ENCODE peak calls at places on chromosomes 12 and 14, in four cellular contexts. One of them, this sample, is unnamed.

GRCh38 chr12:85642810-85643209 is 193.4 kb downstream of the RASSF9 start:
- DNase-seq in WTC11: no peak
- DNase-seq in GM12878: no peak
- DNase-seq in SK-N-SH: no peak
- DNase-seq in this sample: no peak

GRCh38 chr12:132191715-132192553 is 47.7 kb downstream of the NOC4L start:
- DNase-seq in WTC11: no peak
- DNase-seq in GM12878: no peak
- DNase-seq in SK-N-SH: peak
- DNase-seq in this sample: no peak

GRCh38 chr12:10941369-10941768 is 2.3 kb upstream of the TAS2R14 start:
- DNase-seq in WTC11: no peak
- DNase-seq in GM12878: no peak
- DNase-seq in SK-N-SH: no peak
- DNase-seq in this sample: no peak

GRCh38 chr14:69153848-69154208 is 909 bp upstream of the DCAF5 start:
- DNase-seq in WTC11: no peak
- DNase-seq in GM12878: no peak
- DNase-seq in SK-N-SH: peak
- DNase-seq in this sample: no peak

GRCh38 chr12:1527789-1528188 is 66.6 kb downstream of the FBXL14 start:
- DNase-seq in WTC11: no peak
- DNase-seq in GM12878: no peak
- DNase-seq in SK-N-SH: no peak
- DNase-seq in this sample: no peak

GRCh38 chr12:8549381-8549780 is 8.7 kb upstream of the CLEC4E start:
- DNase-seq in WTC11: no peak
- DNase-seq in GM12878: no peak
- DNase-seq in SK-N-SH: no peak
- DNase-seq in this sample: no peak

GRCh38 chr14:86574026-86574777 is 1044.3 kb downstream of the FLRT2 start:
- DNase-seq in WTC11: no peak
- DNase-seq in GM12878: no peak
- DNase-seq in SK-N-SH: no peak
- DNase-seq in this sample: no peak

GRCh38 chr12:77493769-77494168 is 336.9 kb upstream of the NAV3 start:
- DNase-seq in WTC11: no peak
- DNase-seq in GM12878: no peak
- DNase-seq in SK-N-SH: no peak
- DNase-seq in this sample: no peak

GRCh38 chr12:29317556-29318363 is 63.2 kb downstream of the ERGIC2 start:
- DNase-seq in WTC11: peak
- DNase-seq in GM12878: peak
- DNase-seq in SK-N-SH: peak
- DNase-seq in this sample: peak

GRCh38 chr12:101935769-101936741 is 58.7 kb downstream of the DRAM1 start:
- DNase-seq in WTC11: no peak
- DNase-seq in GM12878: peak
- DNase-seq in SK-N-SH: no peak
- DNase-seq in this sample: peak

GRCh38 chr12:74415633-74416032 is 122.0 kb upstream of the ATXN7L3B start:
- DNase-seq in WTC11: no peak
- DNase-seq in GM12878: no peak
- DNase-seq in SK-N-SH: peak
- DNase-seq in this sample: peak

GRCh38 chr12:23204933-23205778 is 580.2 kb downstream of the ETNK1 start:
- DNase-seq in WTC11: no peak
- DNase-seq in GM12878: peak
- DNase-seq in SK-N-SH: peak
- DNase-seq in this sample: peak

GRCh38 chr14:60618200-60618599 is 31.1 kb downstream of the SIX1 start:
- DNase-seq in WTC11: no peak
- DNase-seq in GM12878: no peak
- DNase-seq in SK-N-SH: no peak
- DNase-seq in this sample: no peak

GRCh38 chr12:125579916-125580315 is 514.7 kb downstream of the AACS start:
- DNase-seq in WTC11: no peak
- DNase-seq in GM12878: no peak
- DNase-seq in SK-N-SH: no peak
- DNase-seq in this sample: no peak

GRCh38 chr14:103158688-103159087 is 35.4 kb downstream of the TNFAIP2 start:
- DNase-seq in WTC11: no peak
- DNase-seq in GM12878: no peak
- DNase-seq in SK-N-SH: no peak
- DNase-seq in this sample: no peak

GRCh38 chr12:127241056-127241830 is 1025.7 kb upstream of the TMEM132C start:
- DNase-seq in WTC11: no peak
- DNase-seq in GM12878: no peak
- DNase-seq in SK-N-SH: no peak
- DNase-seq in this sample: no peak

GRCh38 chr14:75578786-75579781 is 664 bp downstream of the FLVCR2 start:
- DNase-seq in WTC11: peak
- DNase-seq in GM12878: no peak
- DNase-seq in SK-N-SH: no peak
- DNase-seq in this sample: no peak

GRCh38 chr12:64583395-64584172 is 26.7 kb upstream of the RASSF3 start:
- DNase-seq in WTC11: no peak
- DNase-seq in GM12878: no peak
- DNase-seq in SK-N-SH: peak
- DNase-seq in this sample: no peak

GRCh38 chr14:55914771-55915170 is 203.4 kb upstream of the PELI2 start:
- DNase-seq in WTC11: no peak
- DNase-seq in GM12878: no peak
- DNase-seq in SK-N-SH: no peak
- DNase-seq in this sample: no peak

GRCh38 chr12:11711675-11712327 is 62.3 kb downstream of the ETV6 start:
- DNase-seq in WTC11: no peak
- DNase-seq in GM12878: no peak
- DNase-seq in SK-N-SH: no peak
- DNase-seq in this sample: no peak

GRCh38 chr14:92867246-92867925 is 55.6 kb upstream of the CHGA start:
- DNase-seq in WTC11: no peak
- DNase-seq in GM12878: no peak
- DNase-seq in SK-N-SH: no peak
- DNase-seq in this sample: no peak

GRCh38 chr14:103594265-103594664 is 31.5 kb downstream of the COA8 start:
- DNase-seq in WTC11: peak
- DNase-seq in GM12878: no peak
- DNase-seq in SK-N-SH: no peak
- DNase-seq in this sample: no peak

GRCh38 chr12:52022841-52023181 is 16.1 kb downstream of the TAMALIN start:
- DNase-seq in WTC11: peak
- DNase-seq in GM12878: no peak
- DNase-seq in SK-N-SH: peak
- DNase-seq in this sample: peak

GRCh38 chr12:78128236-78128635 is 297.5 kb downstream of the NAV3 start:
- DNase-seq in WTC11: no peak
- DNase-seq in GM12878: no peak
- DNase-seq in SK-N-SH: no peak
- DNase-seq in this sample: no peak

GRCh38 chr12:108855284-108856169 is 1.9 kb downstream of the SSH1 start:
- DNase-seq in WTC11: no peak
- DNase-seq in GM12878: no peak
- DNase-seq in SK-N-SH: no peak
- DNase-seq in this sample: peak

DNA sequence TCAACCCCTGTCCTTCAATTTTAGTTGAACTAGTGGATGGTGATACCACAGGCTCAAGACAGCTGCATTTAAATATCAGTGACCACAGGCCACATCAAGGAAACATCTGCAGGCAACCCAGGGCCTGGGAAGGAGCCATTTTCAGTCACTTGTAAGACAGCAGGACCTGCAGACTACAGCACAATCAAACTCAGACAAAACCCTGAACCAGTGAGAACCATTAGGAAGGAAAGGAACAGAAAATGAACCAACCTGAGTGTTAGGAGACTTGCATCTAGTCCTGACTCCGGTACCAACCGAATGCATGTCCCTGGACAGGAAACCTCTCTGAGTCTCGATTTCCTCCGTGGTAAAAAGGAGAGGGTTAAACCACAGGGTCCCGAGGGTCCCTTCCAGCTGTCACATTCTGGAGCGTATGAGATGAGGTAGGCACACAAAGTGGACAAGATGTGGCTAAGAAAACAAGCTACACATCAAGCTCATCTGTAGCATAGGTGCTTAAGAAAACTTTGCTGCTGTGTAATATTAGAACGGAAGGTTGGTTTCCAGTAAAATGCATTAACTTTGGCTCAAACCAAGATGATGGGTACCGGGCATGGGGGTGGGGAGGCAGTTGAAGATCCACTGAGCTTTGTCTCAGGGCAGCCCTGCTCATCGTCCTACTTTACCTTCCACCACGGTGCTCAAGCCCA is 1.6 kb upstream of the CDKN1B start:
- DNase-seq in WTC11: no peak
- DNase-seq in GM12878: no peak
- DNase-seq in SK-N-SH: no peak
- DNase-seq in this sample: no peak
- TF ChIP-seq USF1 in WTC11: no peak
- TF ChIP-seq USF1 in GM12878: no peak
- TF ChIP-seq USF1 in SK-N-SH: no peak
- TF ChIP-seq USF1 in this sample: no peak

DNA sequence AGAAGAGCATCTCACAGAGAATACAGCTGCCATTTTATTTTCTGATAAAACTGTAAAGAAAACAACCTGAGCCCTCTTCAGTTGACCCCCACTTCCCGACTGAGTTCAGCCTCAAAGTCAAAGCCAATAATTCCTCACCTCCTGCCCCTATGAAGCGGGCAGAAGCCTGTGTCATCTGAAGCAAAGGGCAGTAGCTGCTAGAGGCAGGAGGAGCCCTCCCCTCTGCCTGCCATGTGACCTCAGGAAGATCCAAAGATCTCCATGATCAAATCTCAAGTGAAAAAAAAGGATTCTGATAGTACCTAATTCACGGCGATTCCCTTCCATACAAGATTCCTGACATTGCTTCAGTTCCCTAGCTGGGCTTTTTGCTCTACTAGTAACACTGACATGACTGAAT is 223.1 kb upstream of the CAND1 start:
- DNase-seq in WTC11: no peak
- DNase-seq in GM12878: no peak
- DNase-seq in SK-N-SH: no peak
- DNase-seq in this sample: no peak
- TF ChIP-seq USF1 in WTC11: peak
- TF ChIP-seq USF1 in GM12878: no peak
- TF ChIP-seq USF1 in SK-N-SH: no peak
- TF ChIP-seq USF1 in this sample: no peak

DNA sequence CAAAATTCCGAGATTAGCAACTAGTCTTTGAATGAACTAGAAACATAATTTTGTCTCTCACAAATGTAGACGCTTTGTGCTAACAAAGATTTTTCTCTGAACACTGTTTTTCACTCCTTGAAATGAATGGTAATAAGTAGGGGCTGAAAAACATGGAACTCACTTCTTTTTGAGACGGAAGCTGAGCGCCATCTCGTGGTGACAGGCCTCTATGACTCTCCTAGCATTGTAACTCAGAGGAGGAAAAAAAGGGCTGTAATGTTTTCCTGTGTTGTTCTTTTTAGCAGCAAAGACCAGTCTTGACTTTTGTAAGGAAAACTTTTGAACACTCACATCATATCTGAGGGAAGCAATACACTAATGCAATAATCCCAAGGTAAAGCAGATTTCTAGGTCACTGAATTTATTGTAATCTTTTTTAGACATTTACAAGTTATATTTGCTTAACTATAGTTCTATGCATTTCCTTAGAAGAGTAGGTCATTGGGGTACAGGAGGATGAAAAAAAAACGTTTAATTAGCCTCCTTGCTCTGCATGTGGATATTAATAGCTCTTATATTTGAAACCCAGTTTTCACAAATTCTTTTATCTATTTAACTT is 157.3 kb upstream of the FOXG1 start:
- DNase-seq in WTC11: peak
- DNase-seq in GM12878: no peak
- DNase-seq in SK-N-SH: peak
- DNase-seq in this sample: peak
- TF ChIP-seq USF1 in WTC11: no peak
- TF ChIP-seq USF1 in GM12878: no peak
- TF ChIP-seq USF1 in SK-N-SH: no peak
- TF ChIP-seq USF1 in this sample: no peak

GRCh38 chr14:53596845-53597525 is 359.6 kb downstream of the BMP4 start:
- DNase-seq in WTC11: no peak
- DNase-seq in GM12878: no peak
- DNase-seq in SK-N-SH: no peak
- DNase-seq in this sample: no peak
- TF ChIP-seq USF1 in WTC11: no peak
- TF ChIP-seq USF1 in GM12878: no peak
- TF ChIP-seq USF1 in SK-N-SH: no peak
- TF ChIP-seq USF1 in this sample: no peak

GRCh38 chr14:20934148-20934762 is 21.0 kb upstream of the RNASE2 start:
- DNase-seq in WTC11: peak
- DNase-seq in GM12878: no peak
- DNase-seq in SK-N-SH: peak
- DNase-seq in this sample: peak
- TF ChIP-seq USF1 in WTC11: no peak
- TF ChIP-seq USF1 in GM12878: no peak
- TF ChIP-seq USF1 in SK-N-SH: no peak
- TF ChIP-seq USF1 in this sample: no peak

DNA sequence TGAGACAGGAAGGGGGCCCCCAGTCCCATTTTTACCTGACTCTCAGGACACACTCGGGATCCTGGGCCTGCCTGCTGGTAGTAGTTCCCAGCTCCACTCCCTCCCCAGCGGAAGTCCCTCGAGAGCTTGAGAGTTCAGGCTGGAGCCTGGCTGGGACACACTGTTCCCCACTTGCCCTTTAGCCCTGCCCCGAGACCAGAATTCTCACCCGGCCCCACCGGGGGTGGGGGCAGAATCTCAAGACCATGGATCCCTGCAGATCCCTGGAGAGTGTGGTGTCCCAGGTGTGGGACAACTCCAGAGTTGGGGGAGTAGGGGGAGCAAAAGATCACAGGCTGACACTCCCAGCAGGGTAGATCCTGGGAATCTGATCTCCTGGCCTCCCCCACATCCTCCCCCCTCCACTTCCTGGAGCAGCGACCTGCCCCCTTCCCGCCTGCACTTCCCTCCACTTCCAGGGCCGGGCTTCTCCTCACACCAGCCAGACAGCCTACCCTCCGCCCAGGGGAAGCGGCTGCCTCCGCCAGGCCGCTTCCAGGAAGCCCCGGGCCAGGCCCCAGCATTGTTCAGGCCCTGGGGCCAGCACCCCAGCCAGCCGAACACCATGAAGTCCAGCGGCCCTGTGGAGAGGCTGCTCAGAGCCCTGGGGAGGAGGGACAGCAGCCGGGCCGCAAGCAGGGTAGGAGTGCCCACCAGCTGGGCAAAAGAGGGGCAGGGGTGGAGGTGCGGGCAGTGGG is at the start of gene TNS2:
- DNase-seq in WTC11: peak
- DNase-seq in GM12878: no peak
- DNase-seq in SK-N-SH: peak
- DNase-seq in this sample: peak
- TF ChIP-seq USF1 in WTC11: no peak
- TF ChIP-seq USF1 in GM12878: no peak
- TF ChIP-seq USF1 in SK-N-SH: no peak
- TF ChIP-seq USF1 in this sample: no peak

GRCh38 chr12:2588345-2588744 is 206.4 kb upstream of the FKBP4 start:
- DNase-seq in WTC11: no peak
- DNase-seq in GM12878: no peak
- DNase-seq in SK-N-SH: no peak
- DNase-seq in this sample: no peak
- TF ChIP-seq USF1 in WTC11: no peak
- TF ChIP-seq USF1 in GM12878: no peak
- TF ChIP-seq USF1 in SK-N-SH: no peak
- TF ChIP-seq USF1 in this sample: no peak

This sample was measured in K562.